ENCODE peak calls at places on chromosomes 2 and 18, in six cellular contexts. W is Caco-2; A is stomach; Z is stimulated activated effector memory CD8-positive, alpha-beta T cell treated with anti-CD3 and anti-CD28 coated beads, Interleukin-12 subunit alpha, Interleukin-12 subunit beta, amount 100 ng/mL, for 72 hours; E is stromal cell of bone marrow; C is naive B cell. X is an unnamed sample.

GRCh38 chr18:48851563-48851962 is 99.2 kb downstream of the SMAD7 start:
- DNase-seq in W (no peak), C (no peak), E (no peak), A (no peak), Z (no peak), X (peak; percentile 62)

GRCh38 chr18:25169701-25170100 is 182.3 kb downstream of the ZNF521 start:
- DNase-seq in E (no peak), W (no peak), Z (no peak), C (no peak), A (no peak), X (no peak)

GRCh38 chr2:111209045-111209514 is 88.4 kb downstream of the BCL2L11 start:
- DNase-seq in E (peak; percentile 44), A (no peak), Z (no peak), C (peak; percentile 15), W (no peak), X (peak; percentile 72)

GRCh38 chr18:48036641-48037421 is 106.4 kb upstream of the SMAD2 start:
- DNase-seq in E (no peak), C (no peak), A (peak; percentile 24), Z (no peak), W (no peak), X (no peak)

GRCh38 chr2:21467910-21468309 is 344.1 kb downstream of the TDRD15 start:
- DNase-seq in Z (no peak), E (no peak), W (no peak), C (no peak), A (no peak), X (no peak)

GRCh38 chr18:3415110-3415509 is 34.9 kb upstream of the TGIF1 start:
- DNase-seq in C (no peak), E (no peak), W (no peak), Z (no peak), A (no peak), X (no peak)

GRCh38 chr18:52750995-52751394 is 411.0 kb downstream of the DCC start:
- DNase-seq in W (no peak), C (no peak), E (no peak), A (no peak), Z (no peak), X (no peak)

GRCh38 chr2:167862787-167863186 is 384.6 kb downstream of the STK39 start:
- DNase-seq in Z (no peak), C (no peak), W (no peak), E (peak; percentile 21), A (no peak), X (peak; percentile 26)

GRCh38 chr2:128594953-128595677 is 276.4 kb upstream of the HS6ST1 start:
- DNase-seq in W (no peak), C (no peak), A (peak; percentile 27), Z (no peak), E (no peak), X (no peak)

GRCh38 chr18:70044626-70045025 is 97.0 kb upstream of the CD226 start:
- DNase-seq in C (no peak), E (peak; percentile 96), W (no peak), A (no peak), Z (no peak), X (peak; percentile 97)